ENCODE peak calls at places on chromosome 14, in five cellular contexts. One of them, this sample, is unnamed.

GRCh38 chr14:78530078-78530477 is 359.9 kb downstream of the NRXN3 start:
- DNase-seq in lower leg skin: no peak
- DNase-seq in ovary: no peak
- DNase-seq in fibroblast of mammary gland: peak; percentile 22
- DNase-seq in GM12865: peak; percentile 48
- DNase-seq in this sample: no peak

GRCh38 chr14:95338436-95338835 is 18.7 kb upstream of the CLMN start:
- DNase-seq in lower leg skin: no peak
- DNase-seq in ovary: no peak
- DNase-seq in fibroblast of mammary gland: no peak
- DNase-seq in GM12865: no peak
- DNase-seq in this sample: no peak

GRCh38 chr14:102220031-102220430 is 80.3 kb downstream of the WDR20 start:
- DNase-seq in lower leg skin: no peak
- DNase-seq in ovary: no peak
- DNase-seq in fibroblast of mammary gland: no peak
- DNase-seq in GM12865: peak; percentile 78
- DNase-seq in this sample: no peak

GRCh38 chr14:31960039-31960438 is 117.1 kb upstream of the ARHGAP5 start:
- DNase-seq in lower leg skin: no peak
- DNase-seq in ovary: no peak
- DNase-seq in fibroblast of mammary gland: no peak
- DNase-seq in GM12865: no peak
- DNase-seq in this sample: no peak

GRCh38 chr14:38716871-38717270 is 386.2 kb downstream of the SEC23A start:
- DNase-seq in lower leg skin: no peak
- DNase-seq in ovary: no peak
- DNase-seq in fibroblast of mammary gland: no peak
- DNase-seq in GM12865: no peak
- DNase-seq in this sample: no peak

GRCh38 chr14:50615056-50615455 is 53.0 kb downstream of the SAV1 start:
- DNase-seq in lower leg skin: no peak
- DNase-seq in ovary: no peak
- DNase-seq in fibroblast of mammary gland: no peak
- DNase-seq in GM12865: no peak
- DNase-seq in this sample: no peak

GRCh38 chr14:35406811-35407630 is 2.5 kb upstream of the NFKBIA start:
- DNase-seq in lower leg skin: peak; percentile 68
- DNase-seq in ovary: no peak
- DNase-seq in fibroblast of mammary gland: peak; percentile 81
- DNase-seq in GM12865: peak; percentile 61
- DNase-seq in this sample: no peak

GRCh38 chr14:77082356-77082755 is 15.7 kb upstream of the CIPC start:
- DNase-seq in lower leg skin: no peak
- DNase-seq in ovary: no peak
- DNase-seq in fibroblast of mammary gland: no peak
- DNase-seq in GM12865: no peak
- DNase-seq in this sample: no peak

GRCh38 chr14:25003537-25003936 is 46.4 kb downstream of the STXBP6 start:
- DNase-seq in lower leg skin: no peak
- DNase-seq in ovary: no peak
- DNase-seq in fibroblast of mammary gland: peak; percentile 54
- DNase-seq in GM12865: no peak
- DNase-seq in this sample: no peak

GRCh38 chr14:63051966-63052365 is 6.7 kb upstream of the KCNH5 start:
- DNase-seq in lower leg skin: no peak
- DNase-seq in ovary: no peak
- DNase-seq in fibroblast of mammary gland: no peak
- DNase-seq in GM12865: no peak
- DNase-seq in this sample: no peak

GRCh38 chr14:105470812-105471771 is 3.5 kb upstream of the CRIP2 start:
- DNase-seq in lower leg skin: no peak
- DNase-seq in ovary: peak; percentile 36
- DNase-seq in fibroblast of mammary gland: no peak
- DNase-seq in GM12865: no peak
- DNase-seq in this sample: no peak

GRCh38 chr14:105353163-105353562 is 38.6 kb downstream of the PACS2 start:
- DNase-seq in lower leg skin: no peak
- DNase-seq in ovary: no peak
- DNase-seq in fibroblast of mammary gland: no peak
- DNase-seq in GM12865: no peak
- DNase-seq in this sample: no peak

GRCh38 chr14:75213172-75213571 is 36.8 kb upstream of the TMED10 start:
- DNase-seq in lower leg skin: no peak
- DNase-seq in ovary: no peak
- DNase-seq in fibroblast of mammary gland: peak; percentile 26
- DNase-seq in GM12865: no peak
- DNase-seq in this sample: no peak

GRCh38 chr14:23538049-23538718 is 13.4 kb downstream of the ZFHX2 start:
- DNase-seq in lower leg skin: no peak
- DNase-seq in ovary: no peak
- DNase-seq in fibroblast of mammary gland: no peak
- DNase-seq in GM12865: no peak
- DNase-seq in this sample: no peak

GRCh38 chr14:23431486-23431885 is 4.0 kb downstream of the MYH7 start:
- DNase-seq in lower leg skin: no peak
- DNase-seq in ovary: no peak
- DNase-seq in fibroblast of mammary gland: no peak
- DNase-seq in GM12865: no peak
- DNase-seq in this sample: no peak

GRCh38 chr14:77565289-77566081 is 51.0 kb downstream of the SPTLC2 start:
- DNase-seq in lower leg skin: no peak
- DNase-seq in ovary: no peak
- DNase-seq in fibroblast of mammary gland: peak; percentile 63
- DNase-seq in GM12865: no peak
- DNase-seq in this sample: no peak

GRCh38 chr14:56979961-56980360 is 169.7 kb upstream of the OTX2 start:
- DNase-seq in lower leg skin: no peak
- DNase-seq in ovary: no peak
- DNase-seq in fibroblast of mammary gland: no peak
- DNase-seq in GM12865: no peak
- DNase-seq in this sample: no peak

GRCh38 chr14:89858084-89858483 is 96.4 kb downstream of the EFCAB11 start:
- DNase-seq in lower leg skin: no peak
- DNase-seq in ovary: no peak
- DNase-seq in fibroblast of mammary gland: no peak
- DNase-seq in GM12865: no peak
- DNase-seq in this sample: no peak

GRCh38 chr14:101557811-101558738 is 3.2 kb upstream of the DIO3 start:
- DNase-seq in lower leg skin: peak; percentile 40
- DNase-seq in ovary: peak; percentile 68
- DNase-seq in fibroblast of mammary gland: no peak
- DNase-seq in GM12865: no peak
- DNase-seq in this sample: no peak

GRCh38 chr14:24665440-24665991 is 31.5 kb upstream of the GZMB start:
- DNase-seq in lower leg skin: no peak
- DNase-seq in ovary: no peak
- DNase-seq in fibroblast of mammary gland: no peak
- DNase-seq in GM12865: peak; percentile 85
- DNase-seq in this sample: no peak

GRCh38 chr14:95769976-95770375 is 56.1 kb upstream of the TCL1A start:
- DNase-seq in lower leg skin: no peak
- DNase-seq in ovary: no peak
- DNase-seq in fibroblast of mammary gland: no peak
- DNase-seq in GM12865: no peak
- DNase-seq in this sample: no peak

GRCh38 chr14:57060276-57060956 is 208.3 kb downstream of the EXOC5 start:
- DNase-seq in lower leg skin: no peak
- DNase-seq in ovary: no peak
- DNase-seq in fibroblast of mammary gland: peak; percentile 6
- DNase-seq in GM12865: peak; percentile 79
- DNase-seq in this sample: no peak

GRCh38 chr14:64238049-64238448 is 56.1 kb downstream of the ESR2 start:
- DNase-seq in lower leg skin: no peak
- DNase-seq in ovary: no peak
- DNase-seq in fibroblast of mammary gland: no peak
- DNase-seq in GM12865: no peak
- DNase-seq in this sample: no peak

GRCh38 chr14:21204167-21205025 is 48.5 kb upstream of the OR5AU1 start:
- DNase-seq in lower leg skin: no peak
- DNase-seq in ovary: no peak
- DNase-seq in fibroblast of mammary gland: no peak
- DNase-seq in GM12865: no peak
- DNase-seq in this sample: no peak

GRCh38 chr14:79515158-79515557 is 696.1 kb downstream of the DIO2 start:
- DNase-seq in lower leg skin: no peak
- DNase-seq in ovary: no peak
- DNase-seq in fibroblast of mammary gland: peak; percentile 11
- DNase-seq in GM12865: no peak
- DNase-seq in this sample: no peak

GRCh38 chr14:58108717-58109116 is 43.3 kb downstream of the ARMH4 start:
- DNase-seq in lower leg skin: no peak
- DNase-seq in ovary: no peak
- DNase-seq in fibroblast of mammary gland: no peak
- DNase-seq in GM12865: no peak
- DNase-seq in this sample: no peak

GRCh38 chr14:58107041-58107440 is 45.0 kb downstream of the ARMH4 start:
- DNase-seq in lower leg skin: no peak
- DNase-seq in ovary: no peak
- DNase-seq in fibroblast of mammary gland: no peak
- DNase-seq in GM12865: no peak
- DNase-seq in this sample: no peak

GRCh38 chr14:58107947-58108552 is 44.0 kb downstream of the ARMH4 start:
- DNase-seq in lower leg skin: peak; percentile 22
- DNase-seq in ovary: peak; percentile 37
- DNase-seq in fibroblast of mammary gland: peak; percentile 81
- DNase-seq in GM12865: peak; percentile 67
- DNase-seq in this sample: no peak

GRCh38 chr14:58104808-58105207 is 47.2 kb downstream of the ARMH4 start:
- DNase-seq in lower leg skin: no peak
- DNase-seq in ovary: no peak
- DNase-seq in fibroblast of mammary gland: peak; percentile 79
- DNase-seq in GM12865: no peak
- DNase-seq in this sample: no peak

GRCh38 chr14:58106446-58106845 is 45.6 kb downstream of the ARMH4 start:
- DNase-seq in lower leg skin: no peak
- DNase-seq in ovary: no peak
- DNase-seq in fibroblast of mammary gland: no peak
- DNase-seq in GM12865: no peak
- DNase-seq in this sample: no peak
- TF ChIP-seq CTCF in lower leg skin: no peak
- TF ChIP-seq CTCF in ovary: no peak
- TF ChIP-seq CTCF in fibroblast of mammary gland: no peak
- TF ChIP-seq CTCF in GM12865: no peak
- TF ChIP-seq CTCF in this sample: no peak

DNA sequence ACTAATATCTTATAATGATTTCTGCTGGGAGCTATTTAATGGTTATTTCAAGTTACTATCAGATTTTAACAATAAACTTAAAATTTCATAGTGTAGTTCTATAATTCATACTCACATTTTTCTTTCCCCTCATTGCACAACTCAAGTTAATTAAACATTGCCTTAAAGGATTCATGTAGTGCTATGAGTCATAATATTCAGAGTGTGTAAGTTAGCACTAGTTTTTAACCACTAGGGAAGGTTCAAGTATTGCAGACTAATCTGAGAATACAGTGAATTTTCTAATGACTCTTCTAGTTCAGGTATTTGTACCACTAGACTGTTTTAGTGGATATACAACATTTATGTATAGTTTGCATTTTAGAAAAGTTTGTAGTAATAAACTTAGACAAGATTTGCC is 49.9 kb downstream of the FOXA1 start:
- DNase-seq in lower leg skin: no peak
- DNase-seq in ovary: no peak
- DNase-seq in fibroblast of mammary gland: peak; percentile 4
- DNase-seq in GM12865: no peak
- DNase-seq in this sample: no peak
- TF ChIP-seq CTCF in lower leg skin: no peak
- TF ChIP-seq CTCF in ovary: no peak
- TF ChIP-seq CTCF in fibroblast of mammary gland: peak; percentile 18
- TF ChIP-seq CTCF in GM12865: no peak
- TF ChIP-seq CTCF in this sample: no peak

GRCh38 chr14:55440385-55440784 is at the start of gene TBPL2:
- DNase-seq in lower leg skin: no peak
- DNase-seq in ovary: no peak
- DNase-seq in fibroblast of mammary gland: no peak
- DNase-seq in GM12865: no peak
- DNase-seq in this sample: no peak
- TF ChIP-seq CTCF in lower leg skin: no peak
- TF ChIP-seq CTCF in ovary: no peak
- TF ChIP-seq CTCF in fibroblast of mammary gland: no peak
- TF ChIP-seq CTCF in GM12865: no peak
- TF ChIP-seq CTCF in this sample: no peak

GRCh38 chr14:30273564-30273880 is 285.4 kb upstream of the G2E3 start:
- DNase-seq in lower leg skin: no peak
- DNase-seq in ovary: no peak
- DNase-seq in fibroblast of mammary gland: no peak
- DNase-seq in GM12865: no peak
- DNase-seq in this sample: no peak

GRCh38 chr14:30266290-30266689 is 292.7 kb upstream of the G2E3 start:
- DNase-seq in lower leg skin: no peak
- DNase-seq in ovary: no peak
- DNase-seq in fibroblast of mammary gland: no peak
- DNase-seq in GM12865: no peak
- DNase-seq in this sample: no peak

GRCh38 chr14:30267141-30267540 is 291.8 kb upstream of the G2E3 start:
- DNase-seq in lower leg skin: no peak
- DNase-seq in ovary: no peak
- DNase-seq in fibroblast of mammary gland: peak; percentile 73
- DNase-seq in GM12865: no peak
- DNase-seq in this sample: no peak

GRCh38 chr14:30272848-30273563 is 286.0 kb upstream of the G2E3 start:
- DNase-seq in lower leg skin: no peak
- DNase-seq in ovary: no peak
- DNase-seq in fibroblast of mammary gland: no peak
- DNase-seq in GM12865: no peak
- DNase-seq in this sample: no peak

DNA sequence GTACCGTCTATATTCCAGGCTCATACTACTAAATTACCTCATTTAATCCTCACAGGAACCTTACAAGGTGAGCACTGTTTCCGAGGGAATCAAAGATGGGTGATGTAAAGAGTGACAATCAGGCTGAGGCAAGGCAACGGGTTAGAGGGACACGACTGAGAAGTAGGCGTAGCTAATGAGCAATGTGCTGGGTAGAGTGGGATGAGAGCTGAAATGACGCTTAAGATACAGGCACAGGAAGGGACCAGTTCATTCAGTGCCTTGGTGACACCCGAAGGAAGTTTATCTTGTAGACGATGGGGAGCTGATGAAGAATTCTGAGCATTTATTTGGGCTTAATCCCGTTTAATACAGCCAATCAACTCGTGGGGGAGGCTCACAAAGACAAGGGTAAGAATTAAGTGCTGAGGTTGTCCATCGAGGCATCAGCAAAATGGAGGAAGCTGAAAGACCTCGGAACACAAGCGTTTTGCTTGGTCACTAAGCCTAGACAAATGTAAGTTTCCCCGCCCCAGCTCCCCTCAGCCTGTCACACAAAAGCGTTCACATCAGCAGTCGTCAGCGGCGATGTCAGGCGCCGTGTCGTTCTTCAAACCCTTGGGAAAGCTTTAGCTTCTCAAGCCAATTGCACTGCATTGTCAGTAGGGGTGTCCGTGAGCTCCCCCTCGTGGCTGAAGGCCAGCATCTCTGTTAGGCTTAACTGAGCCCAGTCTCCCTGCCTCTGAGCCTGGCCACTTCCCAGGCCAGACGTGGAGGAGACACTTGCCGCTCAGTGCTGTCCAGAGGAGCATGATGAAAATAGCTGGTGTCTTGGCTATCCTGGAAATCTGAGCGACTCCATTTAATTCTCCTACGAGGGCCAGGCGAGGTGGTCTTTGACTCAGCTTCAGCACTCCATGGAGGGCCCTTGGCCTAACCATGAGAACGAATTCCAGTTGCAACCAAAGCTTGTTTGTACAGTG is 288.5 kb upstream of the G2E3 start:
- DNase-seq in lower leg skin: peak; percentile 72
- DNase-seq in ovary: peak; percentile 64
- DNase-seq in fibroblast of mammary gland: peak; percentile 86
- DNase-seq in GM12865: peak; percentile 80
- DNase-seq in this sample: peak; percentile 82
- TF ChIP-seq CTCF in lower leg skin: no peak
- TF ChIP-seq CTCF in ovary: no peak
- TF ChIP-seq CTCF in fibroblast of mammary gland: peak; percentile 94
- TF ChIP-seq CTCF in GM12865: peak; percentile 98
- TF ChIP-seq CTCF in this sample: peak; percentile 94

This sample was measured in type B pancreatic cell.